ENCODE peak calls at places on chromosomes 4 and X, in six cellular contexts. C is HuH-7, G is GM10248, I is HFFc6, N is dermis blood vessel endothelial cell, U is AG10803. T is an unnamed sample.

GRCh38 chr4:40827774-40828173 is 78.0 kb downstream of the NSUN7 start:
- DNase-seq in I (no peak), C (no peak), G (no peak), U (no peak), N (no peak), T (no peak)

GRCh38 chr4:120636120-120636630 is 286.4 kb downstream of the PRDM5 start:
- DNase-seq in C (no peak), G (no peak), N (no peak), I (no peak), U (no peak), T (no peak)

GRCh38 chrX:2500681-2501151 is at the start of the genes DHRSX and ZBED1:
- DNase-seq in U (peak; percentile 25), G (peak; percentile 89), I (no peak), C (peak; percentile 18), N (peak; percentile 51), T (peak; percentile 48)

GRCh38 chr4:71209161-71209560 is 129.7 kb upstream of the SLC4A4 start:
- DNase-seq in C (no peak), G (no peak), U (peak; percentile 84), N (no peak), I (peak; percentile 66), T (no peak)

GRCh38 chr4:82491251-82491960 is 61.0 kb downstream of the ENOPH1 start:
- DNase-seq in N (no peak), U (no peak), C (no peak), I (no peak), G (no peak), T (no peak)

GRCh38 chr4:150150545-150151156 is 72.4 kb downstream of the DCLK2 start:
- DNase-seq in I (no peak), C (no peak), N (no peak), U (no peak), G (no peak), T (no peak)

GRCh38 chr4:173494013-173494970 is 35.7 kb downstream of the HAND2 start:
- DNase-seq in U (peak; percentile 66), C (peak; percentile 96), N (peak; percentile 68), I (peak; percentile 49), G (peak; percentile 80), T (peak; percentile 64)

GRCh38 chr4:67700119-67700873 is 659 bp downstream of the UBA6 start:
- DNase-seq in I (peak; percentile 19), U (peak; percentile 24), N (peak; percentile 10), C (no peak), G (peak; percentile 40), T (peak; percentile 51)

GRCh38 chr4:101271516-101271915 is 75.8 kb downstream of the PPP3CA start:
- DNase-seq in C (no peak), N (peak; percentile 69), I (no peak), U (no peak), G (no peak), T (peak; percentile 68)

GRCh38 chr4:89737888-89738287 is 99.1 kb downstream of the SNCA start:
- DNase-seq in I (peak; percentile 12), N (peak; percentile 77), G (no peak), C (no peak), U (peak; percentile 58), T (peak; percentile 53)

GRCh38 chr4:113584407-113585150 is 177.0 kb downstream of the CAMK2D start:
- DNase-seq in I (peak; percentile 37), G (no peak), N (peak; percentile 23), U (peak; percentile 45), C (peak; percentile 8), T (peak; percentile 37)

GRCh38 chr4:182556576-182556975 is 313.4 kb downstream of the TENM3 start:
- DNase-seq in G (no peak), C (no peak), U (no peak), N (no peak), I (peak; percentile 21), T (no peak)

GRCh38 chr4:121696140-121696640 is 590 bp downstream of the ANXA5 start:
- DNase-seq in I (peak; percentile 82), G (peak; percentile 32), N (peak; percentile 76), C (no peak), U (peak; percentile 90), T (peak; percentile 88)

GRCh38 chr4:8159522-8160232 is 1.1 kb upstream of the ABLIM2 start:
- DNase-seq in C (no peak), N (no peak), I (no peak), G (no peak), U (no peak), T (no peak)